ENCODE peak calls at places on chromosomes 6 and 20, in eight cellular contexts. Y, Q, C, N, G, I, H and M are unnamed samples.

GRCh38 chr20:37642246-37642645 is 51.6 kb upstream of the CTNNBL1 start:
- DNase-seq in Y (no peak), Q (no peak), C (no peak), N (no peak), G (no peak), I (no peak), H (no peak), M (no peak)

GRCh38 chr6:126657556-126658129 is 317.7 kb downstream of the CENPW start:
- DNase-seq in Y (peak; percentile 46), Q (no peak), C (peak; percentile 10), N (peak; percentile 48), G (peak; percentile 74), I (no peak), H (peak; percentile 38), M (no peak)

GRCh38 chr6:18388252-18388651 is 1.1 kb downstream of the RNF144B start:
- DNase-seq in Y (peak; percentile 48), Q (no peak), C (no peak), N (peak; percentile 71), G (no peak), I (no peak), H (peak; percentile 47), M (no peak)

GRCh38 chr6:90978046-90978445 is 391.2 kb upstream of the MAP3K7 start:
- DNase-seq in Y (no peak), Q (no peak), C (no peak), N (no peak), G (no peak), I (no peak), H (no peak), M (no peak)

GRCh38 chr6:145887969-145888368 is 73.4 kb upstream of the FBXO30 start:
- DNase-seq in Y (peak; percentile 61), Q (no peak), C (no peak), N (peak; percentile 8), G (peak; percentile 47), I (peak; percentile 14), H (no peak), M (no peak)

GRCh38 chr6:111789593-111789992 is 83.7 kb downstream of the FYN start:
- DNase-seq in Y (no peak), Q (no peak), C (no peak), N (no peak), G (peak; percentile 68), I (no peak), H (no peak), M (peak; percentile 45)

GRCh38 chr20:58514321-58515239 is 619 bp downstream of the APCDD1L start:
- DNase-seq in Y (no peak), Q (no peak), C (no peak), N (no peak), G (no peak), I (no peak), H (no peak), M (no peak)

GRCh38 chr6:131366223-131366622 is 206.8 kb upstream of the ARG1 start:
- DNase-seq in Y (no peak), Q (no peak), C (no peak), N (no peak), G (no peak), I (no peak), H (no peak), M (no peak)

GRCh38 chr6:12348530-12349511 is 58.7 kb downstream of the EDN1 start:
- DNase-seq in Y (no peak), Q (no peak), C (peak; percentile 89), N (peak; percentile 96), G (peak; percentile 70), I (no peak), H (peak; percentile 88), M (no peak)

GRCh38 chr6:33199687-33200233 is 705 bp downstream of the RXRB start:
- DNase-seq in Y (peak; percentile 89), Q (peak; percentile 60), C (peak; percentile 70), N (peak; percentile 38), G (peak; percentile 73), I (peak; percentile 78), H (peak; percentile 61), M (no peak)

GRCh38 chr6:97440590-97441176 is 157.7 kb upstream of the MMS22L start:
- DNase-seq in Y (peak; percentile 59), Q (no peak), C (peak; percentile 17), N (peak; percentile 21), G (peak; percentile 39), I (no peak), H (peak; percentile 42), M (no peak)